ENCODE peak calls at places on chromosomes 1 and 21, in four cellular contexts. One of them, this sample, is unnamed.

GRCh38 chr1:59298710-59299346 is 1.9 kb downstream of the FGGY start:
- DNase-seq in left ventricle myocardium inferior: no peak
- DNase-seq in keratinocyte: no peak
- DNase-seq in neural crest cell: no peak
- DNase-seq in this sample: no peak

GRCh38 chr1:204093421-204093717 is 20.5 kb downstream of the SOX13 start:
- DNase-seq in left ventricle myocardium inferior: no peak
- DNase-seq in neural crest cell: no peak
- DNase-seq in keratinocyte: no peak
- DNase-seq in this sample: peak; percentile 74

GRCh38 chr1:183262628-183263220 is 76.7 kb downstream of the LAMC2 start:
- DNase-seq in left ventricle myocardium inferior: no peak
- DNase-seq in keratinocyte: no peak
- DNase-seq in neural crest cell: no peak
- DNase-seq in this sample: no peak

GRCh38 chr1:17603091-17603841 is 63.8 kb downstream of the ARHGEF10L start:
- DNase-seq in neural crest cell: no peak
- DNase-seq in keratinocyte: no peak
- DNase-seq in left ventricle myocardium inferior: no peak
- DNase-seq in this sample: no peak

GRCh38 chr1:204151562-204152309 is at the start of gene ETNK2:
- DNase-seq in keratinocyte: no peak
- DNase-seq in left ventricle myocardium inferior: peak; percentile 51
- DNase-seq in neural crest cell: peak; percentile 55
- DNase-seq in this sample: peak; percentile 77

GRCh38 chr1:113141650-113142473 is 68.9 kb downstream of the LRIG2 start:
- DNase-seq in keratinocyte: no peak
- DNase-seq in neural crest cell: no peak
- DNase-seq in left ventricle myocardium inferior: no peak
- DNase-seq in this sample: no peak

GRCh38 chr1:228307218-228308023 is 99.2 kb downstream of the TRIM11 start:
- DNase-seq in neural crest cell: no peak
- DNase-seq in keratinocyte: no peak
- DNase-seq in left ventricle myocardium inferior: peak; percentile 14
- DNase-seq in this sample: peak; percentile 8

GRCh38 chr1:184903111-184903692 is 71.1 kb downstream of the NIBAN1 start:
- DNase-seq in keratinocyte: no peak
- DNase-seq in left ventricle myocardium inferior: no peak
- DNase-seq in neural crest cell: no peak
- DNase-seq in this sample: no peak

GRCh38 chr1:113540328-113540727 is 150.0 kb downstream of the MAGI3 start:
- DNase-seq in neural crest cell: no peak
- DNase-seq in keratinocyte: no peak
- DNase-seq in left ventricle myocardium inferior: no peak
- DNase-seq in this sample: no peak

GRCh38 chr1:15469836-15470495 is 5.9 kb upstream of the CELA2B start:
- DNase-seq in neural crest cell: no peak
- DNase-seq in left ventricle myocardium inferior: no peak
- DNase-seq in keratinocyte: no peak
- DNase-seq in this sample: no peak

DNA sequence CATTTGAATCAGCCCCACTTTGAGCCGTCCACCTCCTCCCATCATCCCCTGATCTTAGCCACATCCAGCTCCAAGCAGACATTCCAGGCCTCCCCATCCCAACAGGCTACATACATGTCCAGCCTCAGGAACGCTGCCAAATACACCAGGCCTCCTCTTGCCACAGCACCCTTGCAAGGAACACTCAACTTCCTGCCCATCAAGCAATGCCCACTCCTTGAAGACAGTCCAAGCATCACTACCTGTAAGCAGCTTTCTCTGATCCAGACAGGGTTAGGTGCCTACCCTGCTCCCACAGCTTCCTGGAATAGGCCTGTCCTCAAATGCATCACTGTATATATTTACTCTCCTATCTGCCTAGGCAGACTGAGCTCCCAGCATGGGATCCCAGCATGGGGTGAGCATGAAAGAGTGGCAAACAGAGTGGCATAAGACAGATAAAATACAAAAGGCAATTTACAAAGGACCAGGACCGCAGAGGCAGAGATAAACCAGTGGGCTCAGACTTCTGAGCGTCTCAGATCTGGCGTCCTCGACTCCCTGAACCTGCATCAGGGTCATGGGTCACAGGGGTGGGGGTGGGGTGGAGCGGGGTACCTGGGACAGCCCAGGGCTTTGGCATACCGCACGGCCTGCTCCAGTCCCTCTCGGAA is 816 bp downstream of the HYI start:
- DNase-seq in keratinocyte: no peak
- DNase-seq in left ventricle myocardium inferior: no peak
- DNase-seq in neural crest cell: no peak
- DNase-seq in this sample: no peak
- TF ChIP-seq CTCF in keratinocyte: no peak
- TF ChIP-seq CTCF in left ventricle myocardium inferior: no peak
- TF ChIP-seq CTCF in neural crest cell: no peak
- TF ChIP-seq CTCF in this sample: no peak

DNA sequence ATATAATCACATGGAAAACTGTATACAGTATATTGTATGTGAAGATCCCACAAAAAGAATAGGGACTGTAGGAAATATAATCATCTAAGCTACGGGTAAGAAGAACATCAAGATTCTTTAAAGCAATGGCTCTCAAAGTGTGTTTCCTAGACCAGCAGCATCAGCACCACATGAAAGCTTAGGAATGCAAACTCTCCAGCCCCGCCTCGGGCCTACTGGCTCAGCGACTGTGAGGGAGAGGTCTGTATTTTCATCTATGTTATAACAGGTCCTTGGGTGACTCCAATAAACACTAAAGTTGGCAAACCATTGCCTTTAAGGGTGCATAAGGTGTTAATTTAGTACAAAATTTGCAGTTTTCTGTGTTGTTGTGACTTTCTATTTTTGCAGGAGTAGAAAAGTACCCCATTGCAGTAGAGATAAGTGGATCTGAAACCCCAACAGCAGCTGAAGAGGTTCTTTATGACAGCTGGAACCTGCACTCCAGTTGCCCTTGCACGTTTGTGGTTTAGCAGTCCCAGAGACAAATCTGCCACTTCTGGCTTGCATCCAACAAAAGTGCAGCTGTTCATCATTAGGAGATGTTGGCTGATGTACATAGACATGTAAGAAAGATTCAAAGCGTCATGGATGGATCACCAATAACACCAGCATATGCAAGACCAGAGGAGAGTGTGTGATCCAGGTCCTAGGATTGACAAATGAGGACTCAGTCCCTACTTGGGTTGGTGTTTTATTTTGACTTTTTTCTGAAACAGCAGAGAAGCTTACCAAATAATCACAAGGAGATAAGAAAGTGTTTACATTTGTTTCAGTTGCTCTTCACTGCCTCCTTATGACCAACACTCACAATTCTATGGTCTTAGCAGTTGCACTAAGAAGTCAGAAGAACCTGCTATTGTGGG is 15.9 kb upstream of the IFNAR1 start:
- DNase-seq in keratinocyte: no peak
- DNase-seq in neural crest cell: no peak
- DNase-seq in left ventricle myocardium inferior: no peak
- DNase-seq in this sample: no peak
- TF ChIP-seq CTCF in keratinocyte: no peak
- TF ChIP-seq CTCF in neural crest cell: no peak
- TF ChIP-seq CTCF in left ventricle myocardium inferior: no peak
- TF ChIP-seq CTCF in this sample: no peak

DNA sequence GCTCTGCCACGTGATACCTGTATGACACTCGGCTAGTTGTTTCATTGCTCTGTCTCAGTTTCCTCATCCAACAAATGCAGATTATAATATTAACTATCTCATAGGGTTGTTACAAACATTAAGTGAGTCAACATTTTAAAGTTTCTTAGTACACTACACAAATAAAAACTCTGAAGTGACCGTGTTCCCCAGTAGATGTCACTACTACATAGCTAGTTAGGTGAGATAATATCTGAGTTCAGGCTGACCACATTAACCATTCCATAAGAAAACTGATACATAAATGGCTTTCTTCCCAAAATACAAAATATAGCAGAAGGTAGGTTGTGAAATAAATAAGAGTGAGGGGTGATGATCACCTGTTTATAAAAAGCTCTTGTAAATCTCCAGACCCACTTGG is 214.1 kb downstream of the NUF2 start:
- DNase-seq in keratinocyte: no peak
- DNase-seq in left ventricle myocardium inferior: no peak
- DNase-seq in neural crest cell: no peak
- DNase-seq in this sample: no peak
- TF ChIP-seq CTCF in keratinocyte: no peak
- TF ChIP-seq CTCF in left ventricle myocardium inferior: peak; percentile 50
- TF ChIP-seq CTCF in neural crest cell: peak; percentile 69
- TF ChIP-seq CTCF in this sample: no peak

GRCh38 chr1:193069748-193070394 is 10.5 kb downstream of the RO60 start:
- DNase-seq in neural crest cell: no peak
- DNase-seq in keratinocyte: no peak
- DNase-seq in left ventricle myocardium inferior: no peak
- DNase-seq in this sample: no peak
- TF ChIP-seq CTCF in neural crest cell: peak; percentile 56
- TF ChIP-seq CTCF in keratinocyte: no peak
- TF ChIP-seq CTCF in left ventricle myocardium inferior: no peak
- TF ChIP-seq CTCF in this sample: no peak

DNA sequence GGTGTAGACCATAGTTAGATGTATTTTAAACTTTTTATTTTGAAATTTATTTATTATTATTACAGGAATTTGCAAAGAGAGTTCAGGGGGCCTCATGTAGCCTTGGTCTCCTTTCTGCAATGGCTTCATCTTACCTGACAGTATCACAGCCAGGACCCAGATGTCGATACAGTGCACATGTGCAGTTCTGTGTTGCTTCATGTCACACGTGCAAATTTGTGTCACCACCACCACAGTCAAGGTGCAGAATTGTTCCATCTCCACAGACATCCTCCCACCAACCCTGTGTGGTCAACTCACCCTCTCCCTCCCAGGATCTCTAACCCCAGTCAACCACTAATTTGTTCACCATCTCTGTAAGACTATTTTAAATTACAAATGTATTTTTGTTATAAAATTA is 184.5 kb downstream of the CAMTA1 start:
- DNase-seq in left ventricle myocardium inferior: no peak
- DNase-seq in neural crest cell: no peak
- DNase-seq in keratinocyte: no peak
- DNase-seq in this sample: no peak
- TF ChIP-seq CTCF in left ventricle myocardium inferior: no peak
- TF ChIP-seq CTCF in neural crest cell: no peak
- TF ChIP-seq CTCF in keratinocyte: no peak
- TF ChIP-seq CTCF in this sample: no peak

DNA sequence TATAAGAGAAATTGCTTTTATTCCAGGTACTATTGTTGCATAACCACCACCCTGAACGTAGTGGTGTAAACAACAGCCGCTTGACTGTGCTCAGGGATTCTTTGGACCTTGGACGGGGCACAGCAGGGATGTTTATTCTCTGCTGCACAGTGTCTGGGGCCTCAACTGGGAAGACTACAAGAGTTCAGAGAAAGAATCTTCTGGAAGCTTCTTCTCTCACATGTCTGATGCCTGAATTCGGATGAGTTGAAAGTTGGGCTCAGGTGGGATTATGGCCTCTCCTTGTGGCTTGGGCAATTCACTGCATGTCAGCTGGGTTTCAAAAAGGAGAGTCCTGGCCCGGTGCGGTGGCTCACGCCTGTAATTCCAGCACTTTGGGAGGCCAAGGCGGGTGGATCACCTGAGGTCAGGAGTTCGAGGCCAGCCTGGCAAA is 19.0 kb upstream of the SSBP3 start:
- DNase-seq in keratinocyte: no peak
- DNase-seq in left ventricle myocardium inferior: no peak
- DNase-seq in neural crest cell: no peak
- DNase-seq in this sample: no peak
- TF ChIP-seq CTCF in keratinocyte: no peak
- TF ChIP-seq CTCF in left ventricle myocardium inferior: peak; percentile 35
- TF ChIP-seq CTCF in neural crest cell: no peak
- TF ChIP-seq CTCF in this sample: no peak

GRCh38 chr21:28336299-28336698 is 656.4 kb downstream of the LTN1 start:
- DNase-seq in neural crest cell: no peak
- DNase-seq in left ventricle myocardium inferior: no peak
- DNase-seq in keratinocyte: no peak
- DNase-seq in this sample: peak; percentile 46
- TF ChIP-seq CTCF in neural crest cell: peak; percentile 67
- TF ChIP-seq CTCF in left ventricle myocardium inferior: peak; percentile 69
- TF ChIP-seq CTCF in keratinocyte: peak; percentile 27
- TF ChIP-seq CTCF in this sample: peak; percentile 23

GRCh38 chr1:34896612-34897011 is 32.8 kb downstream of the DLGAP3 start:
- DNase-seq in keratinocyte: no peak
- DNase-seq in left ventricle myocardium inferior: no peak
- DNase-seq in neural crest cell: no peak
- DNase-seq in this sample: no peak
- TF ChIP-seq CTCF in keratinocyte: no peak
- TF ChIP-seq CTCF in left ventricle myocardium inferior: no peak
- TF ChIP-seq CTCF in neural crest cell: no peak
- TF ChIP-seq CTCF in this sample: no peak